ENCODE peak calls at places on chromosomes 16 and 17, in nine cellular contexts. V, R, L, K, T, H, O, E and B are unnamed samples.

GRCh38 chr16:4117250-4117578 is 972 bp upstream of the ADCY9 start:
- DNase-seq in L (no peak), R (no peak), E (peak; percentile 68), O (no peak), V (no peak), K (no peak), T (no peak), H (no peak), B (no peak)

GRCh38 chr17:78019367-78019975 is 61.0 kb downstream of the TNRC6C start:
- DNase-seq in O (no peak), R (no peak), V (no peak), L (peak; percentile 63), T (no peak), E (no peak), H (no peak), K (no peak), B (no peak)

GRCh38 chr17:8619294-8619693 is 11.2 kb downstream of the MYH10 start:
- DNase-seq in H (no peak), T (no peak), R (no peak), K (no peak), L (no peak), E (no peak), O (no peak), V (no peak), B (no peak)

GRCh38 chr17:35774499-35774898 is 13.8 kb downstream of the C17orf50 start:
- DNase-seq in K (peak; percentile 63), R (peak; percentile 77), V (no peak), T (no peak), O (no peak), E (no peak), L (no peak), H (no peak), B (no peak)

GRCh38 chr17:43146649-43147048 is 21.5 kb upstream of the BRCA1 start:
- DNase-seq in V (no peak), H (no peak), O (no peak), T (no peak), L (no peak), K (no peak), R (no peak), E (no peak), B (no peak)

GRCh38 chr16:22419908-22420307 is 45.5 kb upstream of the CDR2 start:
- DNase-seq in V (no peak), O (no peak), R (no peak), H (no peak), E (no peak), L (no peak), T (no peak), K (no peak), B (no peak)

GRCh38 chr17:45923511-45924268 is 29.3 kb downstream of the MAPT start:
- DNase-seq in R (no peak), O (no peak), E (no peak), K (no peak), H (no peak), L (peak; percentile 58), T (no peak), V (peak; percentile 39), B (no peak)

GRCh38 chr16:3810198-3810664 is 70.3 kb downstream of the CREBBP start:
- DNase-seq in T (no peak), O (no peak), L (no peak), V (no peak), K (no peak), R (no peak), E (no peak), H (no peak), B (no peak)

GRCh38 chr17:9402590-9403199 is 172.9 kb downstream of the STX8 start:
- DNase-seq in V (no peak), E (no peak), T (peak; percentile 22), H (peak; percentile 21), K (no peak), L (peak; percentile 23), O (peak; percentile 55), R (no peak), B (no peak)

GRCh38 chr17:47732399-47733046 is 513 bp upstream of the TBX21 start:
- DNase-seq in K (no peak), L (no peak), O (peak; percentile 8), V (no peak), E (no peak), T (no peak), H (no peak), R (no peak), B (no peak)
- H3K4me3 ChIP-seq in K (no peak overlapping the region), L (no peak overlapping the region), O (peak overlapping the region; percentile 57), V (no peak overlapping the region), E (no peak overlapping the region), T (no peak overlapping the region), H (no peak overlapping the region), R (peak overlapping the region; percentile 58), B (no peak overlapping the region)

DNA sequence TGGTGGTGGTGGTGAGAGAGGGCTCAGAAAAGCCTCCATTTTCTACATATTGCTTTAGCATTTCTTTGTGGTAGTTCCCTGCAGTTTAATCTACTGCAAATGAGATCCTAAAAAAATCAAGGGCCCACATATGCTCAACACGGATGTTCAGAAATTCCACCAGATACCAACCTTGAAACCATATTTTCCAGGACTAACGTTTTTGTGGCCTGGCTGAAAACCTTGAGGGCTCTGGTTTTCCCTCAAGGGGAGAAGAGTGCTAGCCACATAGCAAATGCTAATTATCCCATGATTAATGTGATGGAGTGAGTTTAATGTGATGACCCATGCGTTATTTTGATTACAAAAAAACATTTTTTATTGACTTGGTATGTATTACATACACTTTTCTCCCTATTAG is 68.9 kb downstream of the SNX11 start:
- DNase-seq in H (no peak), T (no peak), O (no peak), V (no peak), K (no peak), L (peak; percentile 6), E (no peak), R (no peak), B (no peak)
- H3K4me3 ChIP-seq in H (no peak overlapping the region), T (no peak overlapping the region), O (no peak overlapping the region), V (no peak overlapping the region), K (no peak overlapping the region), L (no peak overlapping the region), E (no peak overlapping the region), R (no peak overlapping the region), B (no peak overlapping the region)

DNA sequence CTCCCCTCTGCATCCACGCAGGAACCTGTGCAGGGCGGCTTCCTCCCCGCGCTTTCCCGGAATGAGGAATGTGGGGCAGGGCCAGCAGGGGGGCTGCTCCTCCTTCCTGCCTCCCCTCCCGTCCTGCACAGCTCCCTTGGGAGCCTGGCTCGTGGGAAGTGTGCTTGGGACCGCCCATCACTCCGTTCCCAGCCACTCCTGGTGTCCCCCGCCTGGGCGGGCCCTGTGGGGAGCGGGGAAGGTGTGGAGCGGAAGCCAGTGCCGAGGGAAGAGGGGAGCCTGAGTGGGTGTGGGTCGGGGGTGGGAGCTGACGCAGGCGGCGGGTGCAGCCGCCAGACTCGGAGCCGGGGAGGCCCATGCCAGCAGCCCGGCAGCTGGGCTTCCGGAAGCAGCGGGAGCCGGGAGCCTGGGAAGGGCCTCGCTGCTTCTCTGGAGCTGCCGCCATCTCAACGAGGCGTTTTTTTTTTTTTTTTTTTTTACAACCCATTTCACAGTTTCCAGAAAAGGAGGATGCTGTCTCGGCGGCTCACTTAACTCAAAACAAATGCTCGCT is 24.2 kb downstream of the BAHCC1 start:
- DNase-seq in L (peak; percentile 96), O (no peak), H (peak; percentile 94), T (peak; percentile 76), R (peak; percentile 84), E (peak; percentile 98), K (peak; percentile 94), V (peak; percentile 86), B (peak; percentile 64)
- H3K4me3 ChIP-seq in L (peak overlapping the region; percentile 45), O (no peak overlapping the region), H (peak overlapping the region; percentile 40), T (no peak overlapping the region), R (peak overlapping the region; percentile 28), E (peak overlapping the region; percentile 35), K (peak overlapping the region; percentile 35), V (peak overlapping the region; percentile 30), B (no peak overlapping the region)

GRCh38 chr16:58462997-58463891 is 36.7 kb upstream of the NDRG4 start:
- DNase-seq in E (no peak), L (no peak), T (no peak), R (no peak), V (no peak), K (no peak), H (no peak), O (peak; percentile 23), B (no peak)
- H3K4me3 ChIP-seq in E (no peak overlapping the region), L (no peak overlapping the region), T (peak overlapping the region; percentile 8), R (peak overlapping the region; percentile 74), V (no peak overlapping the region), K (peak overlapping the region; percentile 64), H (peak overlapping the region; percentile 79), O (peak overlapping the region; percentile 65), B (peak overlapping the region; percentile 16)

DNA sequence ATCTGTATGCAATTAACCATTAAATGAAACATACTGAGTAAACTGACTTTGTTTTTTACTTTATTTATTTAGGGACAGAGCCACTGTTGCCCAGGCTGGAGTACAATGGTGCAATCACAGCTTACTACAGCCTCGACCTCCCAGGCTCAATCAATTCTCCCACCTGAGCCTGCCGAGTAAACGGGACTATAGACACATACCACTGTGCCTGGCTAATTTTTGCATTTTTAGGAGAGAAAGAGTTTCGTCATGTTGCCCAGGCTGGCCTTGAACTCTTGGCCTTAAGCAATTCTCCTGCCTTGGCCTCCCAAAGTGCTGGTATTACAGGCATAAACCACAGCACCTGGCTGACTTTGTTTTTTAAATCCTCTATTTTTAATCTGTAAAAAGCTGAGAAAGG is 42.6 kb downstream of the ANKFY1 start:
- DNase-seq in T (no peak), L (no peak), R (no peak), V (no peak), H (no peak), K (no peak), O (no peak), E (no peak), B (peak; percentile 66)
- H3K4me3 ChIP-seq in T (no peak overlapping the region), L (no peak overlapping the region), R (no peak overlapping the region), V (no peak overlapping the region), H (no peak overlapping the region), K (no peak overlapping the region), O (no peak overlapping the region), E (no peak overlapping the region), B (peak overlapping the region; percentile 9)

GRCh38 chr17:30084773-30085172 is 31.8 kb upstream of the NSRP1 start:
- DNase-seq in V (no peak), T (no peak), L (no peak), K (no peak), E (no peak), H (no peak), R (no peak), O (no peak), B (no peak)
- H3K4me3 ChIP-seq in V (no peak overlapping the region), T (no peak overlapping the region), L (no peak overlapping the region), K (no peak overlapping the region), E (no peak overlapping the region), H (no peak overlapping the region), R (no peak overlapping the region), O (no peak overlapping the region), B (no peak overlapping the region)

DNA sequence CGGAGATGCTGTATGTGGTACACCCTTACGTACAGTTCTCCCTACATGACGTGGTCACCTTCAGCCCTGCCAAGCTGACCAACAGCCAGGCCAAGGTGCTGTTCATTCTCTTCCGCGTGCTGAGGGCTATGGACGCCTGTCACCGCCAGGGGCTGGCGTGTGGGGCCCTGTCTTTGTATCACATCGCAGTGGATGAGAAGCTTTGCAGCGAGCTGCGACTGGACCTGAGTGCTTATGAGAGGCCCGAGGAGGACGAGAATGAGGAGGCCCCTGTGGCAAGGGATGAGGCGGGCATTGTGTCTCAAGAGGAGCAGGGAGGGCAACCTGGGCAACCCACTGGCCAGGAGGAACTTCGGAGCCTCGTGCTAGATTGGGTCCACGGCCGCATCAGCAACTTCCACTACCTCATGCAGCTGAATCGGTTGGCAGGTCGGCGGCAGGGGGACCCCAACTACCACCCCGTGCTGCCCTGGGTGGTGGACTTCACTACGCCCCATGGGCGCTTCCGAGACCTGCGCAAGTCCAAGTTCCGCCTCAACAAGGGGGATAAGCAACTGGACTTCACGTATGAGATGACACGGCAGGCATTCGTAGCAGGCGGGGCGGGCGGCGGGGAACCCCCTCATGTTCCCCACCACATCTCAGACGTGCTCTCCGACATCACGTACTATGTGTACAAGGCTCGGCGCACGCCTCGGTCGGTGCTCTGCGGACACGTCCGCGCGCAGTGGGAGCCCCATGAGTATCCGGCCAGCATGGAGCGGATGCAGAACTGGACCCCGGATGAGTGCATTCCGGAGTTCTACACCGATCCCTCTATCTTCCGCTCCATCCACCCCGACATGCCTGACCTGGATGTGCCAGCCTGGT is 1.4 kb downstream of the WDR81 start:
- DNase-seq in V (no peak), L (no peak), H (no peak), O (no peak), T (no peak), E (peak; percentile 70), K (peak; percentile 18), R (no peak), B (no peak)
- H3K4me3 ChIP-seq in V (no peak overlapping the region), L (peak overlapping the region; percentile 63), H (peak overlapping the region; percentile 93), O (no peak overlapping the region), T (no peak overlapping the region), E (peak overlapping the region; percentile 56), K (no peak overlapping the region), R (peak overlapping the region; percentile 100), B (peak overlapping the region; percentile 82)